ENCODE peak calls at places on chromosomes 11 and 22, in four cellular contexts. W is neuronal stem cell, I is H1, X is IMR-90. J is an unnamed sample.

GRCh38 chr11:131694526-131695424 is 324.4 kb downstream of the NTM start:
- DNase-seq in W (peak; percentile 79), I (peak; percentile 63), X (peak; percentile 69), J (peak; percentile 75)

GRCh38 chr11:9639985-9640384 is 23.9 kb upstream of the SWAP70 start:
- DNase-seq in W (no peak), I (no peak), X (no peak), J (no peak)

GRCh38 chr22:40482391-40482790 is 112.0 kb downstream of the SGSM3 start:
- DNase-seq in W (no peak), I (no peak), X (no peak), J (no peak)

GRCh38 chr11:9228086-9228485 is 37.1 kb downstream of the DENND5A start:
- DNase-seq in W (no peak), I (no peak), X (no peak), J (no peak)

GRCh38 chr11:65014146-65014960 is at the start of gene ARL2:
- DNase-seq in W (no peak), I (no peak), X (no peak), J (no peak)

GRCh38 chr11:16799890-16800289 is 61.4 kb downstream of the C11orf58 start:
- DNase-seq in W (no peak), I (no peak), X (no peak), J (no peak)

GRCh38 chr11:95788921-95789505 is 569 bp downstream of the FAM76B start:
- DNase-seq in W (peak; percentile 54), I (peak; percentile 2), X (peak; percentile 43), J (peak; percentile 77)

GRCh38 chr22:46057762-46058420 is 80.9 kb upstream of the WNT7B start:
- DNase-seq in W (no peak), I (no peak), X (no peak), J (no peak)

GRCh38 chr11:73493838-73494598 is 103.9 kb downstream of the FAM168A start:
- DNase-seq in W (peak; percentile 39), I (peak; percentile 46), X (peak; percentile 78), J (peak; percentile 42)

GRCh38 chr11:78365381-78365792 is 52.2 kb downstream of the GAB2 start:
- DNase-seq in W (peak; percentile 85), I (peak; percentile 74), X (no peak), J (no peak)

GRCh38 chr11:68999093-68999747 is 13.8 kb downstream of the MRGPRF start:
- DNase-seq in W (no peak), I (no peak), X (no peak), J (no peak)

GRCh38 chr11:46551261-46551660 is 42.6 kb downstream of the AMBRA1 start:
- DNase-seq in W (no peak), I (no peak), X (no peak), J (no peak)

GRCh38 chr11:60870276-60870675 is 2.9 kb downstream of the ZP1 start:
- DNase-seq in W (no peak), I (no peak), X (no peak), J (no peak)

GRCh38 chr11:94885133-94885532 is 88.2 kb downstream of the CWC15 start:
- DNase-seq in W (no peak), I (no peak), X (no peak), J (peak; percentile 28)

GRCh38 chr11:95068549-95068948 is 1.8 kb downstream of the SRSF8 start:
- DNase-seq in W (peak; percentile 38), I (no peak), X (peak; percentile 87), J (peak; percentile 97)

GRCh38 chr11:9096427-9096826 is 5.0 kb upstream of the SCUBE2 start:
- DNase-seq in W (no peak), I (no peak), X (no peak), J (no peak)

GRCh38 chr11:69326622-69327219 is 32.8 kb downstream of the MYEOV start:
- DNase-seq in W (no peak), I (no peak), X (no peak), J (no peak)

GRCh38 chr11:117830674-117831351 is 6.3 kb upstream of the FXYD2 start:
- DNase-seq in W (no peak), I (no peak), X (no peak), J (no peak)

GRCh38 chr11:94574193-94574961 is 7.2 kb downstream of the PIWIL4 start:
- DNase-seq in W (no peak), I (no peak), X (peak; percentile 90), J (peak; percentile 66)

GRCh38 chr22:17086750-17087149 is 1.9 kb downstream of the IL17RA start:
- DNase-seq in W (no peak), I (no peak), X (no peak), J (no peak)

GRCh38 chr11:68083517-68083916 is 37.7 kb downstream of the CHKA start:
- DNase-seq in W (no peak), I (no peak), X (no peak), J (no peak)

GRCh38 chr11:3853935-3854659 is 1.4 kb upstream of the STIM1 start:
- DNase-seq in W (no peak), I (no peak), X (no peak), J (no peak)

GRCh38 chr22:45787770-45788169 is 116.1 kb downstream of the ATXN10 start:
- DNase-seq in W (no peak), I (no peak), X (peak; percentile 42), J (no peak)

GRCh38 chr22:19629720-19630419 is 84.4 kb upstream of the SEPTIN5 start:
- DNase-seq in W (peak; percentile 82), I (peak; percentile 60), X (peak; percentile 71), J (peak; percentile 74)

GRCh38 chr11:134533511-134533910 is 121.5 kb upstream of the B3GAT1 start:
- DNase-seq in W (no peak), I (no peak), X (no peak), J (no peak)

GRCh38 chr11:75403037-75403436 is 3.7 kb downstream of the RPS3 start:
- DNase-seq in W (no peak), I (no peak), X (no peak), J (no peak)

GRCh38 chr11:128765104-128765503 is 71.2 kb downstream of the FLI1 start:
- DNase-seq in W (no peak), I (no peak), X (no peak), J (no peak)

GRCh38 chr11:116043857-116044256 is 539.6 kb upstream of the CADM1 start:
- DNase-seq in W (no peak), I (no peak), X (no peak), J (no peak)
- H4K8ac ChIP-seq in W (no peak overlapping the region), I (no peak overlapping the region), X (no peak overlapping the region), J (no peak overlapping the region)

GRCh38 chr22:37287550-37287951 is 5.2 kb downstream of the CYTH4 start:
- DNase-seq in W (no peak), I (no peak), X (no peak), J (no peak)

GRCh38 chr22:37291559-37292298 is 9.4 kb downstream of the CYTH4 start:
- DNase-seq in W (no peak), I (no peak), X (no peak), J (no peak)

GRCh38 chr22:37290737-37291136 is 8.4 kb downstream of the CYTH4 start:
- DNase-seq in W (no peak), I (no peak), X (peak; percentile 69), J (no peak)

GRCh38 chr22:37288521-37288920 is 6.2 kb downstream of the CYTH4 start:
- DNase-seq in W (no peak), I (no peak), X (no peak), J (no peak)

GRCh38 chr22:37289156-37289735 is 6.9 kb downstream of the CYTH4 start:
- DNase-seq in W (no peak), I (no peak), X (no peak), J (no peak)
- H2BK5ac ChIP-seq in W (no peak overlapping the region), I (no peak overlapping the region), X (no peak overlapping the region), J (no peak overlapping the region)

GRCh38 chr22:48263431-48263765 is 1500.9 kb downstream of the TBC1D22A start:
- DNase-seq in W (no peak), I (no peak), X (no peak), J (no peak)

GRCh38 chr22:48262596-48263430 is 1500.4 kb downstream of the TBC1D22A start:
- DNase-seq in W (no peak), I (no peak), X (no peak), J (no peak)

GRCh38 chr22:48263791-48264351 is 1501.4 kb downstream of the TBC1D22A start:
- DNase-seq in W (no peak), I (no peak), X (no peak), J (no peak)

GRCh38 chr22:48264586-48264985 is 1502.1 kb downstream of the TBC1D22A start:
- DNase-seq in W (no peak), I (no peak), X (no peak), J (no peak)

DNA sequence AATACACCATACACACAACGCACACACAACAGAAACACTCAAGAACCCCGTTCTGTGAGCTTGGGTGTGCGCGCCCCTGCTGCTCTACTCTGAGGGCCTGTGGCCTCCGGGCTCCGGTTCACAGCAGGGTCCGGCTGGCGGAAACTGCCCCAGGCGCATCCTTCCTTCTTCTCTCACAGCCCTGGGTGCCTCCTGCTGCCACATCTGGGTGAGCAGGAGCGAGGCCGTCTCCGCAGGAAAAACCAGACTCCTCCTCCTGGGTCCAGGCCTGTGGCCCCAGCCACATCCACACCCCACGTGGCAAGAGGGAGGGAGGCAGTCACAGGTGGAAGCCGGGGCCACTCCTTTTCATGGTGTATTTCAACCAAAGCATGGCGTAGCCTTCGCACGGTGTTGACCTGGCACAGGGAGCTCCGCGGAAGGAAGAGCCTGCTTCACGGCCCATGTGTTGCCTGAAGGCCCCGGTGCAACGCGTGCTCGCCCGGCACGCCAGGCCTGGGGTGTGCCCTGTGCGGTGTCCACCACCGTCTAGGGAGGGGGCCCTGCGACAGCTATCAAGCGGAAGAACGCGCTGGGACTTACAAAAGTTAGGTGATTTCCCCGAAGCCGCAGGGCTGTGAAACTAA is 1502.7 kb downstream of the TBC1D22A start:
- DNase-seq in W (no peak), I (no peak), X (no peak), J (no peak)
- H4K8ac ChIP-seq in W (no peak overlapping the region), I (peak overlapping the region; percentile 30), X (no peak overlapping the region), J (no peak overlapping the region)

GRCh38 chr11:62622476-62622875 is 690 bp upstream of the B3GAT3 start:
- DNase-seq in W (no peak), I (no peak), X (no peak), J (no peak)

GRCh38 chr11:62615521-62615920 is 2.5 kb downstream of the ROM1 start:
- DNase-seq in W (no peak), I (no peak), X (no peak), J (no peak)

GRCh38 chr11:62621567-62622470 is at the start of gene B3GAT3:
- DNase-seq in W (peak; percentile 95), I (peak; percentile 97), X (peak; percentile 98), J (peak; percentile 98)

DNA sequence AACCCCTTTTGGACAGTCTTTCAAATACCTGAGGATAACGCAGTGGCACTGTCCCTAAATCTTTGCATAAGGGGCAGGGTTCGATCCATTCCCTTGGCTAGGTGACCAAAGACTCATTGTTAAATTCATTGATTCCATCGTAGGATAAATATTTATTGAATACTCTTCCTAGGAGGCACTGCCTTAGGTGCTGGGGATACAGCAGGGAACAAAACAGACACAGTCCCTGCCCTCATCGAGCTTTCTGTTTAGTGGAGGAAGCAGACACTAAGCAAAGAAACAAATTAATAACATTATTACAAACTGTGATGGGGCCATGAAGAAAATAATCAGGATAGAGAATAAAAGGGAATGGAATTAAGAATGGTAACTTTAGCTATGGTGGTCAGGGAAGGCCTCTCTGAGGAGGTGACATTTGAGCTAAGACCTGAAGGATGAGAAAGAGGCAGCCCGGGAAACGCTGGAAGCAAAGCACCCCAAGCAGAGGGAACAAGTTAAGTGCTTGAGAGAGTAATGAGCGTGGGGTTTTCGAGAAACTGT is 689 bp downstream of the B3GAT3 start:
- DNase-seq in W (no peak), I (no peak), X (no peak), J (no peak)
- H2BK5ac ChIP-seq in W (peak overlapping the region; percentile 91), I (peak overlapping the region; percentile 71), X (peak overlapping the region; percentile 39), J (no peak overlapping the region)